ENCODE peak calls at places on chromosomes 1 and 21, in ten cellular contexts. J is fibroblast of pulmonary artery; O is heart right ventricle; Q is CD8-positive, alpha-beta memory T cell; C is activated CD8-positive, alpha-beta T cell treated with anti-CD3 and anti-CD28 coated beads, Interleukin-2, amount 10 ng/mL, durations not matched to agents 7 days and 5 days; I is retinal pigment epithelial cell; P is stimulated activated CD4-positive, alpha-beta T cell treated with anti-CD3 and anti-CD28 coated beads, TNF-alpha, amount 100 ng/mL, for 1 hour; G is pancreas; E is iris pigment epithelial cell; B is activated naive CD4-positive, alpha-beta T cell. W is an unnamed sample.

GRCh38 chr1:5818755-5819154 is 173.5 kb downstream of the NPHP4 start:
- DNase-seq in P (no peak), C (no peak), O (no peak), Q (no peak), B (no peak), G (no peak), I (no peak), E (no peak), J (no peak), W (no peak)

GRCh38 chr1:39117985-39118384 is 86.5 kb upstream of the MACF1 start:
- DNase-seq in B (no peak), J (no peak), I (no peak), G (no peak), Q (no peak), C (no peak), E (no peak), O (no peak), P (no peak), W (no peak)

GRCh38 chr1:57791497-57791896 is 367.6 kb upstream of the DAB1 start:
- DNase-seq in G (no peak), P (no peak), J (no peak), O (no peak), C (no peak), Q (no peak), E (no peak), B (no peak), I (no peak), W (no peak)

GRCh38 chr1:217776693-217777092 is 145.5 kb downstream of the SPATA17 start:
- DNase-seq in P (no peak), O (no peak), C (no peak), B (no peak), G (no peak), J (no peak), E (no peak), I (no peak), Q (no peak), W (no peak)

GRCh38 chr21:28737671-28738279 is 254.9 kb downstream of the LTN1 start:
- DNase-seq in C (no peak), B (no peak), O (no peak), P (no peak), G (no peak), I (no peak), J (peak; percentile 62), Q (no peak), E (peak; percentile 35), W (no peak)

GRCh38 chr1:115330480-115331013 is 7.5 kb downstream of the NGF start:
- DNase-seq in I (peak; percentile 71), J (peak; percentile 69), C (no peak), O (no peak), Q (no peak), E (peak; percentile 97), P (no peak), G (no peak), B (no peak), W (peak; percentile 51)

GRCh38 chr1:209710098-209710497 is 5.5 kb downstream of the HSD11B1 start:
- DNase-seq in P (no peak), E (peak; percentile 48), O (no peak), J (no peak), Q (no peak), I (no peak), G (no peak), B (no peak), C (no peak), W (no peak)

GRCh38 chr21:35674895-35675470 is 385.3 kb downstream of the SETD4 start:
- DNase-seq in G (no peak), C (no peak), P (no peak), J (peak; percentile 18), O (no peak), Q (no peak), B (no peak), E (no peak), I (no peak), W (no peak)

GRCh38 chr1:62082456-62083363 is 111.9 kb upstream of the L1TD1 start:
- DNase-seq in E (peak; percentile 40), P (peak; percentile 1), J (peak; percentile 61), B (no peak), G (no peak), Q (peak; percentile 11), O (no peak), I (no peak), C (peak; percentile 51), W (peak; percentile 18)

GRCh38 chr1:182389619-182390047 is 2.0 kb downstream of the GLUL start:
- DNase-seq in C (peak; percentile 34), I (no peak), P (no peak), G (peak; percentile 45), E (peak; percentile 14), J (no peak), Q (no peak), B (no peak), O (peak; percentile 12), W (peak; percentile 49)

GRCh38 chr1:95353185-95353584 is 119.2 kb downstream of the RWDD3 start:
- DNase-seq in I (no peak), J (no peak), P (no peak), E (no peak), C (no peak), Q (no peak), G (no peak), O (no peak), B (no peak), W (no peak)

GRCh38 chr1:206797534-206798383 is 25.5 kb upstream of the IL10 start:
- DNase-seq in C (peak; percentile 45), E (peak; percentile 18), G (peak; percentile 76), Q (no peak), P (no peak), J (peak; percentile 19), I (no peak), B (no peak), O (no peak), W (no peak)

GRCh38 chr1:41623736-41624135 is 139.3 kb upstream of the EDN2 start:
- DNase-seq in G (no peak), J (no peak), B (no peak), O (no peak), E (no peak), P (no peak), C (no peak), I (no peak), Q (no peak), W (no peak)